ENCODE peak calls at places on chromosomes 7 and 10, in seven cellular contexts. Y is progenitor cell of endocrine pancreas, Z is prostate gland, M is fibroblast of pulmonary artery, V is brain microvascular endothelial cell, O is breast epithelium, L is astrocyte of the cerebellum. K is an unnamed sample.

GRCh38 chr7:137851361-137851945 is 4.7 kb upstream of the DGKI start:
- DNase-seq in M (no peak), O (no peak), V (no peak), L (no peak), Y (no peak), Z (no peak), K (no peak)

GRCh38 chr7:70338061-70338460 is 739.8 kb downstream of the AUTS2 start:
- DNase-seq in L (no peak), O (no peak), Z (no peak), Y (no peak), V (no peak), M (no peak), K (no peak)

GRCh38 chr7:137727413-137727812 is 119.4 kb downstream of the DGKI start:
- DNase-seq in V (no peak), O (no peak), Y (no peak), Z (no peak), L (no peak), M (no peak), K (no peak)

GRCh38 chr7:4099651-4100050 is 582.4 kb upstream of the FOXK1 start:
- DNase-seq in Y (no peak), V (no peak), Z (no peak), O (no peak), L (no peak), M (no peak), K (no peak)

GRCh38 chr10:16989826-16990293 is 139.8 kb downstream of the CUBN start:
- DNase-seq in O (no peak), Z (no peak), M (no peak), Y (no peak), V (no peak), L (peak; percentile 81), K (no peak)

GRCh38 chr7:107453388-107453787 is 16.5 kb upstream of the GPR22 start:
- DNase-seq in Z (no peak), V (no peak), M (no peak), Y (no peak), L (no peak), O (no peak), K (no peak)

GRCh38 chr10:4902571-4903011 is 60.6 kb upstream of the AKR1C1 start:
- DNase-seq in M (peak; percentile 77), V (no peak), L (no peak), Y (no peak), Z (peak; percentile 35), O (no peak), K (no peak)

GRCh38 chr7:36683695-36684357 is 40.5 kb downstream of the AOAH start:
- DNase-seq in M (peak; percentile 43), V (no peak), Z (no peak), Y (no peak), O (no peak), L (no peak), K (no peak)

GRCh38 chr7:99953649-99954048 is 22.2 kb downstream of the AZGP1 start:
- DNase-seq in V (no peak), Y (no peak), Z (peak; percentile 85), L (no peak), M (peak; percentile 47), O (peak; percentile 96), K (no peak)

GRCh38 chr7:99947608-99948007 is 18.2 kb upstream of the GJC3 start:
- DNase-seq in M (no peak), O (no peak), L (no peak), Y (no peak), V (no peak), Z (no peak), K (no peak)

GRCh38 chr7:99955247-99955646 is 20.6 kb downstream of the AZGP1 start:
- DNase-seq in L (no peak), V (no peak), M (no peak), Z (no peak), Y (no peak), O (peak; percentile 84), K (no peak)

GRCh38 chr7:99944508-99945070 is 15.2 kb upstream of the GJC3 start:
- DNase-seq in V (no peak), Z (no peak), M (no peak), O (no peak), L (no peak), Y (no peak), K (no peak)

GRCh38 chr7:99949645-99950228 is 20.3 kb upstream of the GJC3 start:
- DNase-seq in Z (peak; percentile 65), M (peak; percentile 40), O (no peak), L (no peak), Y (no peak), V (no peak), K (no peak)
- TF ChIP-seq CTCF in Z (peak; percentile 19), M (peak; percentile 50), O (peak; percentile 57), L (peak; percentile 41), Y (no peak), V (peak; percentile 42), K (peak; percentile 30)

GRCh38 chr10:29302499-29302898 is 13.6 kb downstream of the LYZL1 start:
- DNase-seq in O (no peak), M (no peak), L (no peak), Y (no peak), Z (no peak), V (no peak), K (no peak)

GRCh38 chr10:29306688-29307087 is 17.8 kb downstream of the LYZL1 start:
- DNase-seq in Z (no peak), V (no peak), L (no peak), M (no peak), O (no peak), Y (no peak), K (no peak)

GRCh38 chr10:29301359-29301910 is 12.6 kb downstream of the LYZL1 start:
- DNase-seq in V (no peak), O (no peak), M (no peak), Z (no peak), Y (no peak), L (no peak), K (no peak)

GRCh38 chr10:29305031-29305335 is 16.1 kb downstream of the LYZL1 start:
- DNase-seq in L (no peak), Y (no peak), O (no peak), M (no peak), Z (no peak), V (no peak), K (no peak)

GRCh38 chr10:29304259-29305030 is 15.6 kb downstream of the LYZL1 start:
- DNase-seq in Z (peak; percentile 64), Y (peak; percentile 31), O (peak; percentile 54), M (peak; percentile 83), V (peak; percentile 72), L (peak; percentile 81), K (peak; percentile 66)
- TF ChIP-seq CTCF in Z (peak; percentile 49), Y (peak; percentile 89), O (peak; percentile 84), M (peak; percentile 74), V (peak; percentile 85), L (peak; percentile 75), K (peak; percentile 67)

GRCh38 chr10:86363184-86363832 is 3.3 kb downstream of the GRID1 start:
- DNase-seq in M (no peak), L (no peak), Y (peak; percentile 50), O (no peak), V (no peak), Z (peak; percentile 48), K (peak; percentile 82)
- TF ChIP-seq CTCF in M (no peak), L (peak; percentile 32), Y (peak; percentile 63), O (peak; percentile 22), V (peak; percentile 17), Z (no peak), K (peak; percentile 52)

DNA sequence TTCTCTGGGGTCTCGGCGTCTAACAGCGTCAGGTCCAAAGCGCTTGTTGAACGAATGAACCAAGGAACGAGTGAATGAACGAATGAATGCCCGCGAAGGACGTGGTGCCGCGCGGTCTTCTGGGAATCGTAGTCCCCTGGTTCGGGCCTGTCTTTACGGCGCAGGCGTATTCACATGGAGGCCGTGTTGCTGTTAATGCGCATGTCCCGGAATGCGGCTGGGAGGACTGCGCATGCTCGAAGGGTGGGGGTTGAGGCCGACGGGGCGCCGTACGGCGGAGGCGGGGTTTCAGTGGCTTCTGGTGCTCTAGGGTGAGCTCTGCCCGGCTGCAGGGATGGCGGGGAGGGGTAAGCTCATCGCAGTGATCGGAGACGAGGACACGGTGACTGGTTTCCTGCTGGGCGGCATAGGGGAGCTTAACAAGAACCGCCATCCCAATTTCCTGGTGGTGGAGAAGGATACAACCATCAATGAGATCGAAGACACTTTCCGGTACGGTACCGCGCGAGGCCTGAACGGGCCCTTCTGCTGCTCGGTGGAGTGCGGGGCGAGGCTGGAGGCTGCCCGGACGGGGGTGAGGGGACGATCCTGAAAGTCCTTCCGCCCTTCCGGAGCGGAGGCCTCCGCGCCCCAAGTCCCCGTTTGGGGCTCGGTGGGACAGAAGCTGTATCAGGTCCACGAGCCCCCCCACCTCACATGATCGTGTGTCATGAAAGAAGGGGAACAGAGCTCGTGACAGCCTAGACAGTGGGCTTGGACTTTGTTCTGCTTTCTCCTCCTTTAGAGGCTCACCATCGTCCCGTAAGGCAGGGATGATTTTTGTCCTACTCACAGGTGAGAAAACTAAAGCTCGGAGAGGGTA is at the start of gene ATP6V1F:
- DNase-seq in Y (peak; percentile 99), V (peak; percentile 96), Z (peak; percentile 96), O (peak; percentile 95), M (peak; percentile 98), L (peak; percentile 91), K (peak; percentile 99)
- TF ChIP-seq CTCF in Y (no peak), V (no peak), Z (no peak), O (no peak), M (no peak), L (no peak), K (no peak)

DNA sequence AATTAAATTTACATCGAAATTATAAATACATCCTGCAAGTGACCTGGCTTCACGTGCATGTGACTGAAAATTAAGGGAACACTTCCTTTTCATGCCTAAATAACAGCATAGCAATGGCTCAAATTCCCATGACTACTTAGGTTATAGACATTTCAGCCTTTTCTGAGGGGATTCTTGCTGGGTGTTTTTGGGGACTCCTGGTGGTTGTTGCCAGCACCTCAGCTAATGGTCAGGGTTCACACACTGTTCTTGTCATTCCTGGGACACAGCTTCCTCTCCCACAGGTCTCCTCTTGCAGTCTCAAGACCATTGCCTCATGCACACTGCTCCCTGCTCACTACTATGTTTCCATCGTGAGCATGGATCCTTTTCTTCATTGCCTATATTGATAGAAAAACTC is 148.9 kb upstream of the GLI3 start:
- DNase-seq in Z (no peak), M (peak; percentile 3), O (no peak), V (no peak), L (no peak), Y (no peak), K (no peak)
- TF ChIP-seq CTCF in Z (no peak), M (no peak), O (no peak), V (peak; percentile 57), L (peak; percentile 9), Y (peak; percentile 27), K (no peak)